ENCODE peak calls at places on chromosomes 3 and 15, in ten cellular contexts. I is CD4-positive, CD25-positive, alpha-beta regulatory T cell; H is HS-27A; Q is hypothalamus; Z is GM12892; N is stimulated activated CD8-positive, alpha-beta memory T cell treated with anti-CD3 and anti-CD28 coated beads, Interleukin-4, amount 100 ng/mL, for 24 hours; K is stimulated activated naive B cell treated with anti-CD40 and anti-IgM and Interleukin-4, amounts not matched to agents 10 μg/mL and 1 μg/mL and 100 μg/mL, for 72 hours; L is GM03348; Y is H1; R is A172. F is an unnamed sample.

GRCh38 chr3:120645083-120645800 is 36.8 kb downstream of the HGD start:
- DNase-seq in I (no peak), H (no peak), Q (no peak), Z (no peak), N (no peak), K (no peak), L (peak), Y (no peak), R (peak), F (no peak)

GRCh38 chr3:173730391-173730790 is 332.8 kb downstream of the NLGN1 start:
- DNase-seq in I (no peak), H (no peak), Q (no peak), Z (no peak), N (no peak), K (no peak), L (peak), Y (no peak), R (no peak), F (no peak)

GRCh38 chr3:52220380-52221026 is 4.9 kb downstream of the TLR9 start:
- DNase-seq in I (peak), H (no peak), Q (peak), Z (peak), N (peak), K (peak), L (peak), Y (peak), R (peak), F (peak)

GRCh38 chr3:135694142-135694541 is 271.4 kb upstream of the PPP2R3A start:
- DNase-seq in I (no peak), H (no peak), Q (no peak), Z (no peak), N (no peak), K (no peak), L (no peak), Y (no peak), R (no peak), F (no peak)

GRCh38 chr3:68878322-68878721 is 54.0 kb downstream of the TAFA4 start:
- DNase-seq in I (no peak), H (no peak), Q (no peak), Z (no peak), N (no peak), K (no peak), L (peak), Y (no peak), R (peak), F (no peak)

GRCh38 chr15:50463423-50464358 is 39.5 kb downstream of the USP8 start:
- DNase-seq in I (no peak), H (no peak), Q (no peak), Z (no peak), N (no peak), K (no peak), L (peak), Y (no peak), R (no peak), F (no peak)

GRCh38 chr3:132034097-132034485 is 723 bp downstream of the CPNE4 start:
- DNase-seq in I (no peak), H (no peak), Q (no peak), Z (no peak), N (no peak), K (no peak), L (no peak), Y (peak), R (no peak), F (no peak)

GRCh38 chr3:108469126-108469525 is 41.3 kb downstream of the MYH15 start:
- DNase-seq in I (no peak), H (no peak), Q (no peak), Z (no peak), N (no peak), K (no peak), L (no peak), Y (no peak), R (no peak), F (no peak)

GRCh38 chr3:65619391-65620298 is 419.1 kb downstream of the MAGI1 start:
- DNase-seq in I (no peak), H (peak), Q (no peak), Z (no peak), N (no peak), K (no peak), L (no peak), Y (no peak), R (no peak), F (no peak)

GRCh38 chr15:57323806-57324589 is 52.3 kb upstream of the CGNL1 start:
- DNase-seq in I (no peak), H (peak), Q (no peak), Z (peak), N (no peak), K (no peak), L (peak), Y (no peak), R (peak), F (no peak)

GRCh38 chr15:56537881-56538280 is 72.9 kb upstream of the MNS1 start:
- DNase-seq in I (peak), H (no peak), Q (no peak), Z (no peak), N (peak), K (no peak), L (no peak), Y (no peak), R (no peak), F (peak)

GRCh38 chr3:12756185-12756584 is 2.9 kb downstream of the TMEM40 start:
- DNase-seq in I (no peak), H (no peak), Q (no peak), Z (no peak), N (no peak), K (no peak), L (no peak), Y (no peak), R (no peak), F (no peak)

GRCh38 chr15:41881925-41882688 is 11.7 kb downstream of the SPTBN5 start:
- DNase-seq in I (no peak), H (no peak), Q (no peak), Z (no peak), N (no peak), K (no peak), L (peak), Y (peak), R (no peak), F (no peak)